ENCODE peak calls at places on chromosomes 13 and 19, in five cellular contexts. O is cardiac fibroblast; C is BE2C; M is lower lobe of right lung; K is CD8-positive, alpha-beta memory T cell. B is an unnamed sample.

GRCh38 chr13:74070065-74070464 is 64.1 kb downstream of the KLF12 start:
- DNase-seq in O (no peak), C (no peak), M (no peak), K (peak), B (peak)

GRCh38 chr13:43411741-43412140 is 375.0 kb downstream of the ENOX1 start:
- DNase-seq in O (no peak), C (no peak), M (no peak), K (no peak), B (no peak)

GRCh38 chr13:106176103-106176502 is 359.4 kb downstream of the EFNB2 start:
- DNase-seq in O (peak), C (no peak), M (no peak), K (no peak), B (no peak)

GRCh38 chr19:20247016-20247683 is 80.1 kb downstream of the ZNF486 start:
- DNase-seq in O (peak), C (no peak), M (no peak), K (no peak), B (peak)

GRCh38 chr19:45670670-45671453 is 2.8 kb downstream of the GIPR start:
- DNase-seq in O (peak), C (peak), M (peak), K (peak), B (no peak)

GRCh38 chr13:74414458-74414857 is 280.3 kb upstream of the KLF12 start:
- DNase-seq in O (no peak), C (no peak), M (no peak), K (no peak), B (no peak)

GRCh38 chr13:101514695-101515275 is 62.3 kb downstream of the ITGBL1 start:
- DNase-seq in O (peak), C (peak), M (no peak), K (no peak), B (peak)

GRCh38 chr19:776549-776948 is 20.7 kb upstream of the PTBP1 start:
- DNase-seq in O (no peak), C (no peak), M (no peak), K (no peak), B (no peak)

GRCh38 chr13:27358420-27358819 is 66.0 kb upstream of the GTF3A start:
- DNase-seq in O (no peak), C (no peak), M (no peak), K (no peak), B (no peak)

GRCh38 chr19:46979103-46979769 is 40.4 kb upstream of the NPAS1 start:
- DNase-seq in O (no peak), C (no peak), M (no peak), K (no peak), B (no peak)

GRCh38 chr13:106525865-106526264 is 9.6 kb downstream of the EFNB2 start:
- DNase-seq in O (no peak), C (no peak), M (no peak), K (no peak), B (no peak)

GRCh38 chr19:55956431-55956830 is 8.8 kb downstream of the NLRP8 start:
- DNase-seq in O (no peak), C (no peak), M (no peak), K (no peak), B (no peak)

GRCh38 chr13:34124912-34125311 is 307.0 kb downstream of the RFC3 start:
- DNase-seq in O (no peak), C (no peak), M (no peak), K (no peak), B (no peak)

GRCh38 chr19:47005873-47006272 is 13.8 kb upstream of the NPAS1 start:
- DNase-seq in O (no peak), C (no peak), M (no peak), K (no peak), B (peak)

GRCh38 chr13:109211616-109212015 is 574.8 kb downstream of the IRS2 start:
- DNase-seq in O (peak), C (peak), M (no peak), K (no peak), B (no peak)

GRCh38 chr13:113933901-113934300 is 40.0 kb downstream of the C13orf46 start:
- DNase-seq in O (no peak), C (no peak), M (no peak), K (no peak), B (no peak)

DNA sequence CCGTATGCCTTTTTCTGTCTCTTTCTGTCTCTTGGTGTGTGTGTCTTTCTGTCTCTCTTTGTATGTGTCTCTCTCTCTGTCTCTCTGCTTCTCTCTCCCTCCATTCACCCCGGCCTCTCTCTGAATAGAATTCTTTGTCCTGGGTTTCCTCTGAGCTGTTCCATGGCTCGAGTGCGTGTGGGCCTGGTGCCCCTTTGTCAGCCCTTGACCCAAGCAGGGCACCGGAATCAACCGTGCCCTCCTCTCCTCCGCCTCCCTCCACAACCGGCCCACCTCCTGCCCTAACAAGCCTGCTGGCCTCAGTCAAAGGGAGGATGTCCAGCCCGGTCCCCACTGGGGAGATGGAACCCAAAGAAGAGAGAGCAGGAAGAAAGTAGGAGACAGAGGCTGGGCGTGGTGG is 3.2 kb downstream of the AXL start:
- DNase-seq in O (no peak), C (no peak), M (no peak), K (no peak), B (no peak)
- H3K4me3 ChIP-seq in O (no peak), C (no peak), M (no peak), K (no peak), B (no peak)

DNA sequence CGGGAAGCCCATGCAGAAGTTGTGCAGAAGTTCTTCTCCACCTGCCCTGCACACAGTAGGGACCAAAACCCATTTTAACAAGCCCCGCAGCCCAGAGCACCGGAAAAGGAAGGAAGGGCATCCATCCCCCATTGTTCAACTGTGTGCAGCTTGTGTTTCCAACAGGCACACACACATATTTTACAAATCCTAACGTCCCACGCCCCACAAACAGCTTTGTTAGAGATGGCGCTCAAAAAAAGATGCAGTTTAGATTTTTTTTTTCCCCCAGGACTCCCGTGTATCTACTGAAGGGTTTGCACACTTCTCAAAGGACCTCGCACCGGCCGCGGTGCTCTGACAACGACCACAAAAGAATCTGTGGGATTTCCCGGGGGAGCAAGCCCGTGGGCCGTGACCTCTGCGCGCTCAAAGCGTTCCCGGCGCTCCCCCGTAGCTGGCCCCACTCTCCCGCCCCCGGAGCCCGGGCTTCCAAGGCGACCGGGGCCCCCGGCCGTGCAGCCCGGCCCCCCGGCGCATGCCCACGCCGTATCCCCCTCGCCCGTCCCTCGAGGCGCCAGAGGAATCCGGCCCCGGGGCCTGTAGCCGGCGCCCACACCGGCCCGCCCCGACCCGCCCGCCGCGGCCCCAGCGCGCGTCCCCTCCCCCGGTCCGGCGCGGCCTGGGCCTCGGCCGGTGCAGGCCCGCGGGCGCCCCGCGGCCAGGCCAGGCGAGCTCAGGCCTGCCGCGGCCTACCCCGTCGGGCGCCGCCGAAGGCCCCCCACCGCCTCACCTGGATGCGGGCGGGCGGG is 523 bp downstream of the ELAVL1 start:
- DNase-seq in O (peak), C (no peak), M (no peak), K (no peak), B (peak)
- H3K4me3 ChIP-seq in O (peak), C (peak), M (peak), K (peak), B (peak)

DNA sequence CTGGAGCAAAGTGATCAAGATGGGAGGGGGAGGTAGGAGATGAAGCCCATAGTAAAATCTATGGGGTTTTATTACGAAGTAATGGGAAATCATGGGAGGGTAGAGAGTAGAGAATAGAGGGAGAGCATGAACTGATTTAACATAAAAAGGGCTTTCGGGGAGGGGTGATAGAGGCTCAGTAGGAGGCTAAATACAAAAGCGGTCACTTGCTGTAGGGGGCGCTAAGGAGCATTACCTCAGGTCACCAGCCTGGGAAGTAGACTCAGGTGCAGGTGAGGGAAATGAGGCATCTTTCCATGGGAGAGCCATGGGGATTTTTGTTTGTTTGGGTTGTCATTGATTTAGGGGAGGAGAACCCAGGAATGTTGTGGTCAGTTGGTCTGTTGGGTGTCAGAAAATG is 14.1 kb downstream of the KRTDAP start:
- DNase-seq in O (no peak), C (no peak), M (no peak), K (no peak), B (no peak)
- H3K4me3 ChIP-seq in O (no peak), C (no peak), M (no peak), K (no peak), B (no peak)

GRCh38 chr13:92805766-92806165 is 420.8 kb upstream of the GPC6 start:
- DNase-seq in O (no peak), C (no peak), M (no peak), K (no peak), B (no peak)
- H3K4me3 ChIP-seq in O (no peak), C (no peak), M (peak), K (peak), B (peak)

GRCh38 chr19:49150106-49150943 is 4.9 kb downstream of the HRC start:
- DNase-seq in O (peak), C (peak), M (peak), K (no peak), B (no peak)

GRCh38 chr19:49152218-49152550 is 3.0 kb downstream of the HRC start:
- DNase-seq in O (no peak), C (no peak), M (no peak), K (no peak), B (no peak)

GRCh38 chr19:49151339-49152217 is 3.6 kb downstream of the HRC start:
- DNase-seq in O (peak), C (peak), M (peak), K (no peak), B (no peak)

GRCh38 chr19:49149652-49150105 is 5.5 kb downstream of the HRC start:
- DNase-seq in O (peak), C (peak), M (peak), K (no peak), B (no peak)

GRCh38 chr19:49150944-49151243 is 4.3 kb downstream of the HRC start:
- DNase-seq in O (no peak), C (no peak), M (no peak), K (no peak), B (no peak)
- H3K4me3 ChIP-seq in O (peak), C (peak), M (peak), K (peak), B (peak)

GRCh38 chr13:49649244-49649962 is 21.1 kb downstream of the ARL11 start:
- DNase-seq in O (peak), C (no peak), M (no peak), K (no peak), B (no peak)
- H3K4me3 ChIP-seq in O (no peak), C (no peak), M (no peak), K (no peak), B (no peak)

B was measured in Jurkat, Clone E6-1.